ENCODE peak calls at places on chromosomes 1 and 21, in nine cellular contexts. One of them, this sample, is unnamed.

GRCh38 chr1:14372526-14372925 is 226.0 kb upstream of the KAZN start:
- DNase-seq in GM23248: peak; percentile 77
- DNase-seq in Peyer's patch: no peak
- DNase-seq in psoas muscle: no peak
- DNase-seq in OCI-LY7: no peak
- DNase-seq in left lung: no peak
- DNase-seq in esophagus squamous epithelium: no peak
- DNase-seq in transverse colon: no peak
- DNase-seq in IMR-90: no peak
- DNase-seq in this sample: no peak

GRCh38 chr1:42162181-42162580 is 2.4 kb downstream of the GUCA2A start:
- DNase-seq in left lung: no peak
- DNase-seq in transverse colon: no peak
- DNase-seq in GM23248: no peak
- DNase-seq in OCI-LY7: no peak
- DNase-seq in Peyer's patch: no peak
- DNase-seq in psoas muscle: no peak
- DNase-seq in esophagus squamous epithelium: no peak
- DNase-seq in IMR-90: no peak
- DNase-seq in this sample: no peak

GRCh38 chr1:32701951-32702598 is 495 bp downstream of the SYNC start:
- DNase-seq in psoas muscle: peak; percentile 75
- DNase-seq in OCI-LY7: no peak
- DNase-seq in transverse colon: no peak
- DNase-seq in Peyer's patch: no peak
- DNase-seq in esophagus squamous epithelium: no peak
- DNase-seq in IMR-90: peak; percentile 33
- DNase-seq in left lung: peak; percentile 71
- DNase-seq in GM23248: peak; percentile 66
- DNase-seq in this sample: no peak

GRCh38 chr1:51297401-51298321 is 32.7 kb downstream of the TTC39A start:
- DNase-seq in transverse colon: peak; percentile 42
- DNase-seq in OCI-LY7: no peak
- DNase-seq in Peyer's patch: no peak
- DNase-seq in left lung: no peak
- DNase-seq in esophagus squamous epithelium: no peak
- DNase-seq in IMR-90: no peak
- DNase-seq in GM23248: no peak
- DNase-seq in psoas muscle: no peak
- DNase-seq in this sample: no peak

GRCh38 chr1:89100366-89100765 is 25.5 kb downstream of the GBP2 start:
- DNase-seq in psoas muscle: no peak
- DNase-seq in GM23248: no peak
- DNase-seq in OCI-LY7: no peak
- DNase-seq in Peyer's patch: no peak
- DNase-seq in esophagus squamous epithelium: no peak
- DNase-seq in left lung: no peak
- DNase-seq in IMR-90: no peak
- DNase-seq in transverse colon: no peak
- DNase-seq in this sample: no peak

GRCh38 chr1:110555807-110556470 is 37.0 kb upstream of the KCNA10 start:
- DNase-seq in esophagus squamous epithelium: no peak
- DNase-seq in Peyer's patch: no peak
- DNase-seq in left lung: no peak
- DNase-seq in GM23248: no peak
- DNase-seq in OCI-LY7: no peak
- DNase-seq in IMR-90: no peak
- DNase-seq in transverse colon: no peak
- DNase-seq in psoas muscle: peak; percentile 78
- DNase-seq in this sample: no peak

GRCh38 chr1:29237906-29238600 is 1.7 kb downstream of the PTPRU start:
- DNase-seq in GM23248: peak; percentile 66
- DNase-seq in psoas muscle: peak; percentile 86
- DNase-seq in Peyer's patch: no peak
- DNase-seq in left lung: peak; percentile 66
- DNase-seq in transverse colon: peak; percentile 30
- DNase-seq in esophagus squamous epithelium: no peak
- DNase-seq in IMR-90: no peak
- DNase-seq in OCI-LY7: no peak
- DNase-seq in this sample: no peak

GRCh38 chr1:18018381-18018780 is 89.2 kb upstream of the IGSF21 start:
- DNase-seq in left lung: no peak
- DNase-seq in transverse colon: no peak
- DNase-seq in OCI-LY7: no peak
- DNase-seq in psoas muscle: no peak
- DNase-seq in Peyer's patch: no peak
- DNase-seq in esophagus squamous epithelium: no peak
- DNase-seq in GM23248: no peak
- DNase-seq in IMR-90: no peak
- DNase-seq in this sample: no peak

GRCh38 chr1:203597386-203598040 is 29.1 kb upstream of the ATP2B4 start:
- DNase-seq in OCI-LY7: no peak
- DNase-seq in GM23248: peak; percentile 41
- DNase-seq in psoas muscle: no peak
- DNase-seq in esophagus squamous epithelium: no peak
- DNase-seq in Peyer's patch: no peak
- DNase-seq in transverse colon: no peak
- DNase-seq in left lung: no peak
- DNase-seq in IMR-90: no peak
- DNase-seq in this sample: no peak

GRCh38 chr1:241849345-241849695 is 1.3 kb downstream of the EXO1 start:
- DNase-seq in esophagus squamous epithelium: no peak
- DNase-seq in Peyer's patch: no peak
- DNase-seq in IMR-90: no peak
- DNase-seq in psoas muscle: no peak
- DNase-seq in GM23248: no peak
- DNase-seq in transverse colon: no peak
- DNase-seq in OCI-LY7: peak; percentile 55
- DNase-seq in left lung: no peak
- DNase-seq in this sample: no peak

GRCh38 chr1:93056214-93056613 is 22.9 kb upstream of the MTF2 start:
- DNase-seq in IMR-90: peak; percentile 55
- DNase-seq in esophagus squamous epithelium: no peak
- DNase-seq in psoas muscle: no peak
- DNase-seq in GM23248: peak; percentile 55
- DNase-seq in OCI-LY7: peak; percentile 46
- DNase-seq in Peyer's patch: no peak
- DNase-seq in transverse colon: no peak
- DNase-seq in left lung: no peak
- DNase-seq in this sample: no peak

GRCh38 chr21:33334824-33335223 is 10.1 kb downstream of the IFNAR1 start:
- DNase-seq in esophagus squamous epithelium: no peak
- DNase-seq in OCI-LY7: no peak
- DNase-seq in psoas muscle: no peak
- DNase-seq in left lung: no peak
- DNase-seq in IMR-90: no peak
- DNase-seq in Peyer's patch: no peak
- DNase-seq in GM23248: peak; percentile 9
- DNase-seq in transverse colon: no peak
- DNase-seq in this sample: no peak

GRCh38 chr1:247639381-247639981 is 34.1 kb downstream of the OR2G3 start:
- DNase-seq in transverse colon: peak; percentile 90
- DNase-seq in psoas muscle: peak; percentile 82
- DNase-seq in IMR-90: peak; percentile 4
- DNase-seq in esophagus squamous epithelium: no peak
- DNase-seq in Peyer's patch: no peak
- DNase-seq in left lung: peak; percentile 81
- DNase-seq in GM23248: peak; percentile 28
- DNase-seq in OCI-LY7: no peak
- DNase-seq in this sample: no peak

DNA sequence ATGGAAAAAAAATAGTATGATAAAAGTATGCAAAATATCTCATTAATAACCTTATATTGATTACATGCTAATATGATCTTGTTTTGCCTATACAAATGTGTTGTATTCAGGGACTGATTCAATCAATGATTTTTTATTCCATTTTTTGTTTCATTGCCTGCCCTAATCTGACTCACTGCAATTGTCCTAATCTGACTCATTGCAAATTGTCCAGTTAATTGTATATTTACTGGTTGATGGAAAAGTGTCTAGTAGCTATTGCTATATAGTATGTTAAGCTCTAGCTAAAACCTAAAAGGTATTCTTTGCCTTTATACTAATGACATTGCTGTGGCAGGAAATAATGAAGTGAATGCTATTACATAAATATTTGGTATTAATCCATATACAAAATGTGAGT is 728.9 kb upstream of the ZP4 start:
- DNase-seq in OCI-LY7: no peak
- DNase-seq in GM23248: peak; percentile 21
- DNase-seq in Peyer's patch: no peak
- DNase-seq in psoas muscle: no peak
- DNase-seq in esophagus squamous epithelium: no peak
- DNase-seq in transverse colon: no peak
- DNase-seq in left lung: no peak
- DNase-seq in IMR-90: no peak
- DNase-seq in this sample: no peak
- H3K4me3 ChIP-seq in OCI-LY7: no peak overlapping the region
- H3K4me3 ChIP-seq in GM23248: no peak overlapping the region
- H3K4me3 ChIP-seq in Peyer's patch: no peak overlapping the region
- H3K4me3 ChIP-seq in psoas muscle: no peak overlapping the region
- H3K4me3 ChIP-seq in esophagus squamous epithelium: no peak overlapping the region
- H3K4me3 ChIP-seq in transverse colon: no peak overlapping the region
- H3K4me3 ChIP-seq in left lung: no peak overlapping the region
- H3K4me3 ChIP-seq in IMR-90: no peak overlapping the region
- H3K4me3 ChIP-seq in this sample: no peak overlapping the region

GRCh38 chr1:169877800-169878491 is 15.8 kb downstream of the SCYL3 start:
- DNase-seq in GM23248: peak; percentile 63
- DNase-seq in left lung: no peak
- DNase-seq in transverse colon: no peak
- DNase-seq in esophagus squamous epithelium: no peak
- DNase-seq in OCI-LY7: no peak
- DNase-seq in psoas muscle: no peak
- DNase-seq in IMR-90: peak; percentile 81
- DNase-seq in Peyer's patch: no peak
- DNase-seq in this sample: no peak

GRCh38 chr1:169879034-169879835 is 14.5 kb downstream of the SCYL3 start:
- DNase-seq in esophagus squamous epithelium: no peak
- DNase-seq in Peyer's patch: no peak
- DNase-seq in GM23248: peak; percentile 12
- DNase-seq in psoas muscle: no peak
- DNase-seq in transverse colon: no peak
- DNase-seq in left lung: no peak
- DNase-seq in IMR-90: no peak
- DNase-seq in OCI-LY7: peak; percentile 9
- DNase-seq in this sample: no peak

GRCh38 chr1:169882039-169882511 is 11.6 kb downstream of the SCYL3 start:
- DNase-seq in esophagus squamous epithelium: no peak
- DNase-seq in IMR-90: no peak
- DNase-seq in OCI-LY7: no peak
- DNase-seq in Peyer's patch: no peak
- DNase-seq in left lung: no peak
- DNase-seq in psoas muscle: peak; percentile 46
- DNase-seq in GM23248: no peak
- DNase-seq in transverse colon: no peak
- DNase-seq in this sample: no peak

GRCh38 chr1:169874229-169874628 is 19.5 kb downstream of the SCYL3 start:
- DNase-seq in Peyer's patch: no peak
- DNase-seq in left lung: no peak
- DNase-seq in psoas muscle: no peak
- DNase-seq in esophagus squamous epithelium: no peak
- DNase-seq in GM23248: peak; percentile 92
- DNase-seq in transverse colon: no peak
- DNase-seq in IMR-90: peak; percentile 84
- DNase-seq in OCI-LY7: no peak
- DNase-seq in this sample: no peak

DNA sequence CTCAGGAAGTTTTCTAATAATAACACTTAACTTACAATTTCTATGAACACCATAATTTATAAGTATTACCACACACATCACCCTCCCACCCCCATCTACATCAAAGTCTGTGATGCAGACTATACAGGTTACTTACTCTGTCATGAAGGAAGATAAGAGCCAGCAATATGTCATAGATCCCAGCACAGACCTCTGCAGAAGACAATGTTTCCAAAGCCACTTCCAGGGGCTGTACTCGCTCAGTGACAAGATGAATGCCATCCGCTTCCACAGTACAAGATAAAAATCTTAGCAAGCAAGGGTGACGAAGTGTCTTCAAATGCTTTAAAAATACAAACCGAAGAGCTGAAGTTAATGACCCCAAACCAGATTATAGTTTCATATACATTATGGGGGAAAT is 15.2 kb downstream of the SCYL3 start:
- DNase-seq in IMR-90: no peak
- DNase-seq in OCI-LY7: no peak
- DNase-seq in Peyer's patch: no peak
- DNase-seq in psoas muscle: no peak
- DNase-seq in esophagus squamous epithelium: no peak
- DNase-seq in GM23248: no peak
- DNase-seq in left lung: no peak
- DNase-seq in transverse colon: no peak
- DNase-seq in this sample: no peak
- H3K36me3 ChIP-seq in IMR-90: peaks cover 14% of the 10 kb centered on the region
- H3K36me3 ChIP-seq in OCI-LY7: peaks cover 38% of the 10 kb centered on the region
- H3K36me3 ChIP-seq in Peyer's patch: no peaks in the 10 kb centered on the region
- H3K36me3 ChIP-seq in psoas muscle: peaks cover 3% of the 10 kb centered on the region
- H3K36me3 ChIP-seq in esophagus squamous epithelium: no peaks in the 10 kb centered on the region
- H3K36me3 ChIP-seq in GM23248: peaks cover 22% of the 10 kb centered on the region
- H3K36me3 ChIP-seq in left lung: no peaks in the 10 kb centered on the region
- H3K36me3 ChIP-seq in transverse colon: peaks cover 30% of the 10 kb centered on the region
- H3K36me3 ChIP-seq in this sample: peaks cover 26% of the 10 kb centered on the region

DNA sequence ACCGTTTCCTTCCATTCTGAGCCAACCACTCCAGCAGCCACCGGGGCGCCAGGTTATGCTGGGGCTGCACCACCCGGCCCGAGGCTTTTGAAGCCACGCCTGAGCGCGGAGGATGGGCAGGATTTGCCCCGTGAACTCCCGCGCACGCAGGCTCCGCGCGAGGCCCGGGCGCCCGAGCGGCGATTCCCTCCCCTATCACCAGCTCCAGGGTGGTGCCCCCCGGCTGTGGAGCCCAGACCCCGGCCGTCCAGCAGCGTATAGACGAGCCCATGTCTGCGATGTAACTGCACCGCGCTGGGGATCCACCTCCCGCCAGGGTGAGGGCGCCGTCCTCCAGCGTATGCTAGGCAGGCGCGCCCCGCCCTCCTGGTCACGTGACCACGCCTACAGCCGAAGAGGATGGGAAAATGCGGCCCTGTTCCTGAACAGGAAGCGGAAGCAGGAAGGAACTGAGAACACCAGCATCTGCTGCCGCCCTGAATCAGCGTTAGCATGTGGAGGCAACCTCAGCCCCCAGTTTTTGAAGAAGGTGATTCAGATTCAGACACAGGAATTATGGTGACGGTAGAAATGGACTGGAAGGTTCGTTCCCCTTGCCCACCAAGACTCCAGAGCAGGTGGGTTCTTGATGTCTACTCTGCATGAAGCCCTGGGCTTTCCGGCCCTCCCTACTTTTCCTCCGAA is 46.0 kb downstream of the VPS26C start:
- DNase-seq in psoas muscle: peak; percentile 97
- DNase-seq in left lung: peak; percentile 96
- DNase-seq in IMR-90: peak; percentile 87
- DNase-seq in OCI-LY7: peak; percentile 97
- DNase-seq in esophagus squamous epithelium: peak; percentile 75
- DNase-seq in Peyer's patch: peak; percentile 99
- DNase-seq in GM23248: peak; percentile 98
- DNase-seq in transverse colon: peak; percentile 95
- DNase-seq in this sample: peak; percentile 88
- H3K4me3 ChIP-seq in psoas muscle: peak overlapping the region; percentile 78
- H3K4me3 ChIP-seq in left lung: peak overlapping the region; percentile 68
- H3K4me3 ChIP-seq in IMR-90: peak overlapping the region; percentile 59
- H3K4me3 ChIP-seq in OCI-LY7: peak overlapping the region; percentile 68
- H3K4me3 ChIP-seq in esophagus squamous epithelium: peak overlapping the region; percentile 54
- H3K4me3 ChIP-seq in Peyer's patch: peak overlapping the region; percentile 63
- H3K4me3 ChIP-seq in GM23248: peak overlapping the region; percentile 78
- H3K4me3 ChIP-seq in transverse colon: peak overlapping the region; percentile 46
- H3K4me3 ChIP-seq in this sample: peak overlapping the region; percentile 86

GRCh38 chr1:37478451-37478871 is 4.1 kb downstream of the ZC3H12A start:
- DNase-seq in psoas muscle: no peak
- DNase-seq in transverse colon: peak; percentile 24
- DNase-seq in left lung: no peak
- DNase-seq in esophagus squamous epithelium: no peak
- DNase-seq in GM23248: peak; percentile 93
- DNase-seq in IMR-90: peak; percentile 77
- DNase-seq in OCI-LY7: no peak
- DNase-seq in Peyer's patch: no peak
- DNase-seq in this sample: no peak
- H3K36me3 ChIP-seq in psoas muscle: peaks cover 8% of the 10 kb centered on the region
- H3K36me3 ChIP-seq in transverse colon: peaks cover 31% of the 10 kb centered on the region
- H3K36me3 ChIP-seq in left lung: peaks cover 8% of the 10 kb centered on the region
- H3K36me3 ChIP-seq in esophagus squamous epithelium: peaks cover 36% of the 10 kb centered on the region
- H3K36me3 ChIP-seq in GM23248: peaks cover 17% of the 10 kb centered on the region
- H3K36me3 ChIP-seq in IMR-90: peaks cover 51% of the 10 kb centered on the region
- H3K36me3 ChIP-seq in OCI-LY7: peaks cover 75% of the 10 kb centered on the region
- H3K36me3 ChIP-seq in Peyer's patch: no peaks in the 10 kb centered on the region
- H3K36me3 ChIP-seq in this sample: peaks cover 61% of the 10 kb centered on the region